ENCODE peak calls at places on chromosomes 16 and 17, in five cellular contexts. One of them, this sample, is unnamed. For H3K79me1, the result is how much of the 10 kb centered on the place peaks cover.

GRCh38 chr16:27820646-27821345 is 242.7 kb downstream of the GSG1L start:
- DNase-seq in H9: no peak
- DNase-seq in mesendoderm: no peak
- DNase-seq in IMR-90: no peak
- DNase-seq in mesenchymal stem cell: no peak
- DNase-seq in this sample: no peak

GRCh38 chr17:61647044-61647443 is 56.0 kb upstream of the NACA2 start:
- DNase-seq in H9: no peak
- DNase-seq in mesendoderm: no peak
- DNase-seq in IMR-90: peak
- DNase-seq in mesenchymal stem cell: no peak
- DNase-seq in this sample: no peak

GRCh38 chr17:72900542-72900941 is 191.9 kb downstream of the SLC39A11 start:
- DNase-seq in H9: no peak
- DNase-seq in mesendoderm: no peak
- DNase-seq in IMR-90: peak
- DNase-seq in mesenchymal stem cell: no peak
- DNase-seq in this sample: no peak

GRCh38 chr16:12319464-12320030 is 343.0 kb downstream of the SNX29 start:
- DNase-seq in H9: no peak
- DNase-seq in mesendoderm: peak
- DNase-seq in IMR-90: no peak
- DNase-seq in mesenchymal stem cell: no peak
- DNase-seq in this sample: no peak

GRCh38 chr16:24776486-24777220 is 47.2 kb downstream of the TNRC6A start:
- DNase-seq in H9: no peak
- DNase-seq in mesendoderm: no peak
- DNase-seq in IMR-90: peak
- DNase-seq in mesenchymal stem cell: no peak
- DNase-seq in this sample: no peak

GRCh38 chr16:88527186-88527936 is 42.8 kb upstream of the ZC3H18 start:
- DNase-seq in H9: peak
- DNase-seq in mesendoderm: peak
- DNase-seq in IMR-90: peak
- DNase-seq in mesenchymal stem cell: peak
- DNase-seq in this sample: peak

GRCh38 chr16:66619534-66620418 is 15.3 kb downstream of the CMTM3 start:
- DNase-seq in H9: no peak
- DNase-seq in mesendoderm: peak
- DNase-seq in IMR-90: peak
- DNase-seq in mesenchymal stem cell: peak
- DNase-seq in this sample: no peak

GRCh38 chr16:84820305-84820684 is 510 bp downstream of the CRISPLD2 start:
- DNase-seq in H9: no peak
- DNase-seq in mesendoderm: no peak
- DNase-seq in IMR-90: no peak
- DNase-seq in mesenchymal stem cell: peak
- DNase-seq in this sample: no peak

GRCh38 chr17:8887834-8888703 is 20.6 kb upstream of the PIK3R6 start:
- DNase-seq in H9: peak
- DNase-seq in mesendoderm: peak
- DNase-seq in IMR-90: no peak
- DNase-seq in mesenchymal stem cell: peak
- DNase-seq in this sample: peak

GRCh38 chr16:11665071-11665491 is 3.2 kb upstream of the SNN start:
- DNase-seq in H9: peak
- DNase-seq in mesendoderm: no peak
- DNase-seq in IMR-90: no peak
- DNase-seq in mesenchymal stem cell: no peak
- DNase-seq in this sample: no peak

GRCh38 chr16:47204736-47205499 is 61.2 kb upstream of the NETO2 start:
- DNase-seq in H9: no peak
- DNase-seq in mesendoderm: peak
- DNase-seq in IMR-90: no peak
- DNase-seq in mesenchymal stem cell: no peak
- DNase-seq in this sample: no peak

GRCh38 chr16:47565454-47565853 is 104.3 kb downstream of the PHKB start:
- DNase-seq in H9: no peak
- DNase-seq in mesendoderm: no peak
- DNase-seq in IMR-90: peak
- DNase-seq in mesenchymal stem cell: peak
- DNase-seq in this sample: no peak

GRCh38 chr17:50893183-50893993 is 27.2 kb upstream of the TOB1 start:
- DNase-seq in H9: no peak
- DNase-seq in mesendoderm: no peak
- DNase-seq in IMR-90: peak
- DNase-seq in mesenchymal stem cell: peak
- DNase-seq in this sample: no peak

GRCh38 chr17:50331085-50331791 is 14.7 kb upstream of the XYLT2 start:
- DNase-seq in H9: no peak
- DNase-seq in mesendoderm: no peak
- DNase-seq in IMR-90: peak
- DNase-seq in mesenchymal stem cell: no peak
- DNase-seq in this sample: no peak

GRCh38 chr16:68247400-68247799 is 2.2 kb downstream of the PLA2G15 start:
- DNase-seq in H9: no peak
- DNase-seq in mesendoderm: no peak
- DNase-seq in IMR-90: no peak
- DNase-seq in mesenchymal stem cell: no peak
- DNase-seq in this sample: no peak

GRCh38 chr16:2852003-2852730 is 5.8 kb downstream of the PRSS22 start:
- DNase-seq in H9: no peak
- DNase-seq in mesendoderm: no peak
- DNase-seq in IMR-90: no peak
- DNase-seq in mesenchymal stem cell: no peak
- DNase-seq in this sample: no peak

GRCh38 chr16:23578096-23578830 is 17.9 kb downstream of the NDUFAB1 start:
- DNase-seq in H9: no peak
- DNase-seq in mesendoderm: no peak
- DNase-seq in IMR-90: peak
- DNase-seq in mesenchymal stem cell: peak
- DNase-seq in this sample: no peak

GRCh38 chr16:2826591-2827480 is 3.3 kb upstream of the ZG16B start:
- DNase-seq in H9: no peak
- DNase-seq in mesendoderm: no peak
- DNase-seq in IMR-90: no peak
- DNase-seq in mesenchymal stem cell: no peak
- DNase-seq in this sample: no peak

GRCh38 chr16:10383626-10384025 is 2.2 kb upstream of the ATF7IP2 start:
- DNase-seq in H9: no peak
- DNase-seq in mesendoderm: no peak
- DNase-seq in IMR-90: no peak
- DNase-seq in mesenchymal stem cell: no peak
- DNase-seq in this sample: no peak

GRCh38 chr16:81693467-81694303 is 85.4 kb upstream of the PLCG2 start:
- DNase-seq in H9: no peak
- DNase-seq in mesendoderm: no peak
- DNase-seq in IMR-90: peak
- DNase-seq in mesenchymal stem cell: peak
- DNase-seq in this sample: no peak

GRCh38 chr17:13544292-13544691 is 57.4 kb downstream of the HS3ST3A1 start:
- DNase-seq in H9: no peak
- DNase-seq in mesendoderm: peak
- DNase-seq in IMR-90: peak
- DNase-seq in mesenchymal stem cell: peak
- DNase-seq in this sample: no peak

GRCh38 chr16:11735801-11736200 is 6.9 kb downstream of the TXNDC11 start:
- DNase-seq in H9: no peak
- DNase-seq in mesendoderm: no peak
- DNase-seq in IMR-90: no peak
- DNase-seq in mesenchymal stem cell: no peak
- DNase-seq in this sample: no peak

GRCh38 chr16:5350118-5350517 is 252.5 kb upstream of the EEF2KMT start:
- DNase-seq in H9: peak
- DNase-seq in mesendoderm: peak
- DNase-seq in IMR-90: no peak
- DNase-seq in mesenchymal stem cell: no peak
- DNase-seq in this sample: no peak

GRCh38 chr17:47708864-47709541 is 15.0 kb downstream of the TBKBP1 start:
- DNase-seq in H9: peak
- DNase-seq in mesendoderm: no peak
- DNase-seq in IMR-90: peak
- DNase-seq in mesenchymal stem cell: no peak
- DNase-seq in this sample: no peak

GRCh38 chr16:4693956-4694663 is 748 bp downstream of the NUDT16L1 start:
- DNase-seq in H9: peak
- DNase-seq in mesendoderm: peak
- DNase-seq in IMR-90: peak
- DNase-seq in mesenchymal stem cell: peak
- DNase-seq in this sample: no peak

GRCh38 chr17:44077595-44077909 is 7.0 kb downstream of the G6PC3 start:
- DNase-seq in H9: peak
- DNase-seq in mesendoderm: no peak
- DNase-seq in IMR-90: no peak
- DNase-seq in mesenchymal stem cell: no peak
- DNase-seq in this sample: no peak

DNA sequence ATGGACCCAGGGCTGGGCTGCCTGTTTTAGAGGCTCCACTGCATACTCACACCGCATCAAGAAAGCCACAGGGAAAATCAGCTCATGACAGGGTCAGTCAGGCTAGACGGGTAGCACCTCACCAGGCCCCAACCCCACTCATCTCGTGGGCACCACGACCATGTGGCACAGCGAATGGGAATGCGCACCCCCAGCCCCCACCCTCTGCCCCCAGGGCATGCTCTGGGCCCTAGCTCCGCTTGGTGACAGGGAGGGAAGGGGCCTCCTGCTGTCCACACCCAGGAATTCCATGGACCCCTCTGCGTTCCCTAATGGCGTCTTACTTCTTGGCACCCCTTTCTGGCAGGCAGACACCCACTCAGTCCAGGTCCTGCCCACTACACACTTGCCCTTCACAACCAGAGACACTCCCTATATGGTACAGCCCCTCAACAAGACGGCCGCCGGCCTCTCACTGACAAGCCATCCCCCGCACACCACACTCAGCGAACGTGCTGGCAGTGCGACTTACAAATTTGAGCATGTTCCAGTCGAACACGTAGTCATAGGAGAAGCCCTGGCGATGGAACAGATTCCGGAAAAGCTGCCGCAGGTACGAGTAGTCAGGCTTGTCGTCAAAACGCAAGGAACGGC is 22.1 kb downstream of the SLC16A3 start:
- DNase-seq in H9: no peak
- DNase-seq in mesendoderm: no peak
- DNase-seq in IMR-90: no peak
- DNase-seq in mesenchymal stem cell: no peak
- DNase-seq in this sample: no peak
- H2BK15ac ChIP-seq in H9: no peak
- H2BK15ac ChIP-seq in mesendoderm: no peak
- H2BK15ac ChIP-seq in IMR-90: no peak
- H2BK15ac ChIP-seq in mesenchymal stem cell: no peak
- H2BK15ac ChIP-seq in this sample: no peak

DNA sequence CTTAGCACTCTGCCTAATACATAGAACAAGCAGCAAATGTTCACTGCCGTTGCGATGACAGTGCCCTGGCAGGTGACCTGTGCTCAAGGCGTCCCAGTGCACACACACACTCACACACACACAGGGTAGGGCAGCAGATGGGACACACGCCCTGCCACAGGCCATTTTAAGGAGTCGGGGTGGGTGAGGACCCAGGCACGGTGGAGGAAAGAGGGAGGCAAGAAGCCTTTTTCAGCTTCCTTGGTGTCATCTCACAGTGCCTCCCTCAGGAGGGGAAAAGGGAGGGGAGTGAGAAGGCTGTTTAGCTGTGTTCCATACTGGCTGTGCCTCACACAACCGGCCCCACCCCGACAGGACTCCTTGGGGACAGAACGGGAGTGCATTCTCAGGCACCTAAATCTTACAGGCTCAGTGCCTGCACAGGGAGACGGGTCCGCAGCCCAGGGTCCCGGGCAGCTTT is 1.5 kb downstream of the PITPNM3 start:
- DNase-seq in H9: peak
- DNase-seq in mesendoderm: peak
- DNase-seq in IMR-90: no peak
- DNase-seq in mesenchymal stem cell: no peak
- DNase-seq in this sample: no peak
- H3K4me2 ChIP-seq in H9: peak
- H3K4me2 ChIP-seq in mesendoderm: peak
- H3K4me2 ChIP-seq in IMR-90: peak
- H3K4me2 ChIP-seq in mesenchymal stem cell: peak
- H3K4me2 ChIP-seq in this sample: peak

GRCh38 chr17:66951605-66951953 is 12.9 kb upstream of the CACNG4 start:
- DNase-seq in H9: peak
- DNase-seq in mesendoderm: peak
- DNase-seq in IMR-90: no peak
- DNase-seq in mesenchymal stem cell: no peak
- DNase-seq in this sample: no peak
- H3K79me1 ChIP-seq in H9: under half
- H3K79me1 ChIP-seq in mesendoderm: under half
- H3K79me1 ChIP-seq in IMR-90: under half
- H3K79me1 ChIP-seq in mesenchymal stem cell: under half
- H3K79me1 ChIP-seq in this sample: under half

GRCh38 chr17:36133629-36134259 is 30.1 kb downstream of the CCL4 start:
- DNase-seq in H9: no peak
- DNase-seq in mesendoderm: no peak
- DNase-seq in IMR-90: no peak
- DNase-seq in mesenchymal stem cell: peak
- DNase-seq in this sample: no peak
- H2BK15ac ChIP-seq in H9: no peak
- H2BK15ac ChIP-seq in mesendoderm: no peak
- H2BK15ac ChIP-seq in IMR-90: no peak
- H2BK15ac ChIP-seq in mesenchymal stem cell: no peak
- H2BK15ac ChIP-seq in this sample: no peak

DNA sequence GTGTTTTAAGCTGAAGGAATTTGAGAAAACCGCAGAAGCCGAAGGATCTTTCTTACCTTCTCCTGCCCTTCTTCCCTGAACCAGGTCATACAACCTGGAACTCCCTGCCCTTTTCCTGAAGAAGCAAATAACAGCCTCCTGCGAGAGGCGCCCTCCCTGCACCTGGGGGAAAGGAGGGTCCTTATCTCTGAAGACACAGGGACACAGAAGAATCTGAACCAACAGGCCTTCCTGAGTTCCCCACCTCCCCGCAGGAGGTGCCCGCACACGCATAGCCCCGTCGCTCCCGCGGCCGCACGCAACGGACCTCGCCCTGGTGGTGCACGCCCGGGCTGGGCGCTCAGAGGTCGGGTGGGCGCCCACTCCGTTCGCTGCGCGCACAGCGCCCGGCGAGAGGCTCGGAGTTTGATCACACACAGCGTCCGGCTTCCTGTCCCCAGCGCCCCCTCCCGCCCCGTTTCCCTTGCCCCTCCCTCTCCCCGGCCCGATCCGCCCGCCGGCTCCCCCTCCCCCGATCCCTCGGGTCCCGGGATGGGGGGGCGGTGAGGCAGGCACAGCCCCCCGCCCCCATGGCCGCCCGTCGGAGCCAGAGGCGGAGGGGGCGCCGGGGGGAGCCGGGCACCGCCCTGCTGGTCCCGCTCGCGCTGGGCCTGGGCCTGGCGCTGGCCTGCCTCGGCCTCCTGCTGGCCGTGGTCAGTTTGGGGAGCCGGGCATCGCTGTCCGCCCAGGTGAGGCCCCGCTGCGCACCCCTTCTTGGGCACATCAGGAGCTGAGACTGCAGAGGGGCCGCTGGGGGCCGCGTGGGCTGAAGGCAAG is at the start of gene TNFSF12:
- DNase-seq in H9: peak
- DNase-seq in mesendoderm: peak
- DNase-seq in IMR-90: peak
- DNase-seq in mesenchymal stem cell: peak
- DNase-seq in this sample: no peak
- H3K4me2 ChIP-seq in H9: peak
- H3K4me2 ChIP-seq in mesendoderm: peak
- H3K4me2 ChIP-seq in IMR-90: peak
- H3K4me2 ChIP-seq in mesenchymal stem cell: peak
- H3K4me2 ChIP-seq in this sample: peak

This sample was measured in neuronal stem cell.